ENCODE peak calls at places on chromosomes 12 and 14, in ten cellular contexts. One of them, this sample, is unnamed.

GRCh38 chr12:7844131-7844530 is 28.6 kb downstream of the SLC2A14 start:
- DNase-seq in GM12878: no peak
- DNase-seq in mucosa of descending colon: no peak
- DNase-seq in A549: no peak
- DNase-seq in CD8-positive, alpha-beta T cell: no peak
- DNase-seq in fibroblast of mammary gland: no peak
- DNase-seq in bronchial epithelial cell: no peak
- DNase-seq in astrocyte of the spinal cord: no peak
- DNase-seq in retinal pigment epithelial cell: no peak
- DNase-seq in kidney: no peak
- DNase-seq in this sample: no peak

GRCh38 chr12:19130224-19131019 is 889 bp downstream of the PLEKHA5 start:
- DNase-seq in bronchial epithelial cell: no peak
- DNase-seq in mucosa of descending colon: peak; percentile 68
- DNase-seq in CD8-positive, alpha-beta T cell: peak; percentile 51
- DNase-seq in A549: peak; percentile 31
- DNase-seq in astrocyte of the spinal cord: peak; percentile 45
- DNase-seq in GM12878: no peak
- DNase-seq in fibroblast of mammary gland: peak; percentile 16
- DNase-seq in retinal pigment epithelial cell: no peak
- DNase-seq in kidney: peak; percentile 84
- DNase-seq in this sample: peak; percentile 36

GRCh38 chr14:32711103-32711680 is 227.5 kb upstream of the NPAS3 start:
- DNase-seq in mucosa of descending colon: no peak
- DNase-seq in GM12878: no peak
- DNase-seq in astrocyte of the spinal cord: peak; percentile 59
- DNase-seq in A549: peak; percentile 26
- DNase-seq in retinal pigment epithelial cell: no peak
- DNase-seq in CD8-positive, alpha-beta T cell: no peak
- DNase-seq in kidney: no peak
- DNase-seq in bronchial epithelial cell: peak; percentile 44
- DNase-seq in fibroblast of mammary gland: peak; percentile 61
- DNase-seq in this sample: peak; percentile 57

GRCh38 chr14:102645746-102646440 is 53.4 kb downstream of the RCOR1 start:
- DNase-seq in astrocyte of the spinal cord: no peak
- DNase-seq in mucosa of descending colon: no peak
- DNase-seq in retinal pigment epithelial cell: no peak
- DNase-seq in CD8-positive, alpha-beta T cell: no peak
- DNase-seq in GM12878: no peak
- DNase-seq in fibroblast of mammary gland: peak; percentile 26
- DNase-seq in bronchial epithelial cell: no peak
- DNase-seq in kidney: no peak
- DNase-seq in A549: no peak
- DNase-seq in this sample: no peak

GRCh38 chr12:112252184-112252583 is 126.8 kb downstream of the TRAFD1 start:
- DNase-seq in CD8-positive, alpha-beta T cell: no peak
- DNase-seq in kidney: no peak
- DNase-seq in GM12878: no peak
- DNase-seq in astrocyte of the spinal cord: peak; percentile 76
- DNase-seq in bronchial epithelial cell: peak; percentile 73
- DNase-seq in fibroblast of mammary gland: peak; percentile 60
- DNase-seq in retinal pigment epithelial cell: no peak
- DNase-seq in A549: no peak
- DNase-seq in mucosa of descending colon: no peak
- DNase-seq in this sample: peak; percentile 34

GRCh38 chr12:53706080-53706479 is 21.2 kb downstream of the CALCOCO1 start:
- DNase-seq in kidney: no peak
- DNase-seq in GM12878: no peak
- DNase-seq in CD8-positive, alpha-beta T cell: no peak
- DNase-seq in retinal pigment epithelial cell: no peak
- DNase-seq in mucosa of descending colon: no peak
- DNase-seq in bronchial epithelial cell: no peak
- DNase-seq in astrocyte of the spinal cord: no peak
- DNase-seq in fibroblast of mammary gland: no peak
- DNase-seq in A549: no peak
- DNase-seq in this sample: no peak

GRCh38 chr14:61183486-61183885 is 97.7 kb downstream of the TMEM30B start:
- DNase-seq in astrocyte of the spinal cord: peak; percentile 50
- DNase-seq in mucosa of descending colon: no peak
- DNase-seq in fibroblast of mammary gland: peak; percentile 38
- DNase-seq in A549: no peak
- DNase-seq in GM12878: no peak
- DNase-seq in retinal pigment epithelial cell: no peak
- DNase-seq in kidney: no peak
- DNase-seq in bronchial epithelial cell: peak; percentile 19
- DNase-seq in CD8-positive, alpha-beta T cell: no peak
- DNase-seq in this sample: no peak

GRCh38 chr12:89732511-89732910 is 23.9 kb upstream of the ATP2B1 start:
- DNase-seq in fibroblast of mammary gland: peak; percentile 49
- DNase-seq in mucosa of descending colon: no peak
- DNase-seq in bronchial epithelial cell: no peak
- DNase-seq in kidney: no peak
- DNase-seq in GM12878: no peak
- DNase-seq in astrocyte of the spinal cord: no peak
- DNase-seq in retinal pigment epithelial cell: no peak
- DNase-seq in CD8-positive, alpha-beta T cell: no peak
- DNase-seq in A549: no peak
- DNase-seq in this sample: no peak

GRCh38 chr12:65415826-65416225 is 137.3 kb downstream of the MSRB3 start:
- DNase-seq in bronchial epithelial cell: no peak
- DNase-seq in fibroblast of mammary gland: peak; percentile 23
- DNase-seq in A549: no peak
- DNase-seq in GM12878: no peak
- DNase-seq in retinal pigment epithelial cell: no peak
- DNase-seq in astrocyte of the spinal cord: no peak
- DNase-seq in kidney: no peak
- DNase-seq in mucosa of descending colon: no peak
- DNase-seq in CD8-positive, alpha-beta T cell: no peak
- DNase-seq in this sample: peak; percentile 14

GRCh38 chr14:61443481-61443880 is 122.1 kb downstream of the PRKCH start:
- DNase-seq in astrocyte of the spinal cord: no peak
- DNase-seq in CD8-positive, alpha-beta T cell: no peak
- DNase-seq in bronchial epithelial cell: no peak
- DNase-seq in A549: no peak
- DNase-seq in GM12878: no peak
- DNase-seq in fibroblast of mammary gland: no peak
- DNase-seq in kidney: no peak
- DNase-seq in retinal pigment epithelial cell: no peak
- DNase-seq in mucosa of descending colon: no peak
- DNase-seq in this sample: no peak

GRCh38 chr14:105012171-105012985 is 8.5 kb downstream of the CDCA4 start:
- DNase-seq in fibroblast of mammary gland: no peak
- DNase-seq in kidney: no peak
- DNase-seq in A549: peak; percentile 49
- DNase-seq in GM12878: no peak
- DNase-seq in mucosa of descending colon: peak; percentile 47
- DNase-seq in astrocyte of the spinal cord: no peak
- DNase-seq in CD8-positive, alpha-beta T cell: no peak
- DNase-seq in bronchial epithelial cell: peak; percentile 30
- DNase-seq in retinal pigment epithelial cell: no peak
- DNase-seq in this sample: peak; percentile 52

GRCh38 chr14:76376001-76376404 is at the start of gene ESRRB:
- DNase-seq in fibroblast of mammary gland: peak; percentile 5
- DNase-seq in kidney: no peak
- DNase-seq in astrocyte of the spinal cord: no peak
- DNase-seq in mucosa of descending colon: no peak
- DNase-seq in bronchial epithelial cell: no peak
- DNase-seq in CD8-positive, alpha-beta T cell: no peak
- DNase-seq in A549: peak; percentile 48
- DNase-seq in GM12878: no peak
- DNase-seq in retinal pigment epithelial cell: no peak
- DNase-seq in this sample: no peak

GRCh38 chr14:39739796-39740195 is 307.6 kb upstream of the FBXO33 start:
- DNase-seq in A549: no peak
- DNase-seq in mucosa of descending colon: no peak
- DNase-seq in kidney: no peak
- DNase-seq in GM12878: no peak
- DNase-seq in astrocyte of the spinal cord: no peak
- DNase-seq in retinal pigment epithelial cell: no peak
- DNase-seq in bronchial epithelial cell: no peak
- DNase-seq in fibroblast of mammary gland: no peak
- DNase-seq in CD8-positive, alpha-beta T cell: no peak
- DNase-seq in this sample: no peak

GRCh38 chr12:108777156-108777555 is 45.8 kb upstream of the CORO1C start:
- DNase-seq in GM12878: no peak
- DNase-seq in A549: no peak
- DNase-seq in kidney: no peak
- DNase-seq in CD8-positive, alpha-beta T cell: no peak
- DNase-seq in retinal pigment epithelial cell: no peak
- DNase-seq in astrocyte of the spinal cord: no peak
- DNase-seq in fibroblast of mammary gland: no peak
- DNase-seq in mucosa of descending colon: no peak
- DNase-seq in bronchial epithelial cell: no peak
- DNase-seq in this sample: no peak

GRCh38 chr12:68807576-68808387 is at the start of gene MDM2:
- DNase-seq in GM12878: peak; percentile 94
- DNase-seq in retinal pigment epithelial cell: no peak
- DNase-seq in bronchial epithelial cell: peak; percentile 69
- DNase-seq in A549: peak; percentile 96
- DNase-seq in kidney: peak; percentile 98
- DNase-seq in CD8-positive, alpha-beta T cell: peak; percentile 98
- DNase-seq in astrocyte of the spinal cord: peak; percentile 91
- DNase-seq in fibroblast of mammary gland: peak; percentile 83
- DNase-seq in mucosa of descending colon: peak; percentile 99
- DNase-seq in this sample: peak; percentile 87

GRCh38 chr12:68803948-68804653 is 3.9 kb upstream of the MDM2 start:
- DNase-seq in fibroblast of mammary gland: no peak
- DNase-seq in mucosa of descending colon: no peak
- DNase-seq in kidney: no peak
- DNase-seq in bronchial epithelial cell: no peak
- DNase-seq in GM12878: no peak
- DNase-seq in A549: no peak
- DNase-seq in CD8-positive, alpha-beta T cell: no peak
- DNase-seq in astrocyte of the spinal cord: no peak
- DNase-seq in retinal pigment epithelial cell: no peak
- DNase-seq in this sample: no peak

GRCh38 chr12:68806488-68807237 is 1.3 kb upstream of the MDM2 start:
- DNase-seq in mucosa of descending colon: no peak
- DNase-seq in fibroblast of mammary gland: no peak
- DNase-seq in kidney: no peak
- DNase-seq in GM12878: no peak
- DNase-seq in A549: no peak
- DNase-seq in astrocyte of the spinal cord: no peak
- DNase-seq in retinal pigment epithelial cell: no peak
- DNase-seq in bronchial epithelial cell: peak; percentile 31
- DNase-seq in CD8-positive, alpha-beta T cell: no peak
- DNase-seq in this sample: no peak

GRCh38 chr12:68805592-68806120 is 2.3 kb upstream of the MDM2 start:
- DNase-seq in kidney: no peak
- DNase-seq in astrocyte of the spinal cord: no peak
- DNase-seq in retinal pigment epithelial cell: no peak
- DNase-seq in fibroblast of mammary gland: peak; percentile 51
- DNase-seq in mucosa of descending colon: no peak
- DNase-seq in CD8-positive, alpha-beta T cell: no peak
- DNase-seq in GM12878: no peak
- DNase-seq in A549: no peak
- DNase-seq in bronchial epithelial cell: peak; percentile 78
- DNase-seq in this sample: peak; percentile 72

GRCh38 chr12:68804654-68805591 is 3.1 kb upstream of the MDM2 start:
- DNase-seq in CD8-positive, alpha-beta T cell: no peak
- DNase-seq in astrocyte of the spinal cord: no peak
- DNase-seq in fibroblast of mammary gland: no peak
- DNase-seq in GM12878: no peak
- DNase-seq in A549: no peak
- DNase-seq in kidney: peak; percentile 86
- DNase-seq in mucosa of descending colon: peak; percentile 42
- DNase-seq in retinal pigment epithelial cell: no peak
- DNase-seq in bronchial epithelial cell: no peak
- DNase-seq in this sample: no peak
- H3K4me3 ChIP-seq in CD8-positive, alpha-beta T cell: no peak overlapping the region
- H3K4me3 ChIP-seq in astrocyte of the spinal cord: no peak overlapping the region
- H3K4me3 ChIP-seq in fibroblast of mammary gland: no peak overlapping the region
- H3K4me3 ChIP-seq in GM12878: no peak overlapping the region
- H3K4me3 ChIP-seq in A549: no peak overlapping the region
- H3K4me3 ChIP-seq in kidney: no peak overlapping the region
- H3K4me3 ChIP-seq in mucosa of descending colon: no peak overlapping the region
- H3K4me3 ChIP-seq in retinal pigment epithelial cell: no peak overlapping the region
- H3K4me3 ChIP-seq in bronchial epithelial cell: no peak overlapping the region
- H3K4me3 ChIP-seq in this sample: no peak overlapping the region

DNA sequence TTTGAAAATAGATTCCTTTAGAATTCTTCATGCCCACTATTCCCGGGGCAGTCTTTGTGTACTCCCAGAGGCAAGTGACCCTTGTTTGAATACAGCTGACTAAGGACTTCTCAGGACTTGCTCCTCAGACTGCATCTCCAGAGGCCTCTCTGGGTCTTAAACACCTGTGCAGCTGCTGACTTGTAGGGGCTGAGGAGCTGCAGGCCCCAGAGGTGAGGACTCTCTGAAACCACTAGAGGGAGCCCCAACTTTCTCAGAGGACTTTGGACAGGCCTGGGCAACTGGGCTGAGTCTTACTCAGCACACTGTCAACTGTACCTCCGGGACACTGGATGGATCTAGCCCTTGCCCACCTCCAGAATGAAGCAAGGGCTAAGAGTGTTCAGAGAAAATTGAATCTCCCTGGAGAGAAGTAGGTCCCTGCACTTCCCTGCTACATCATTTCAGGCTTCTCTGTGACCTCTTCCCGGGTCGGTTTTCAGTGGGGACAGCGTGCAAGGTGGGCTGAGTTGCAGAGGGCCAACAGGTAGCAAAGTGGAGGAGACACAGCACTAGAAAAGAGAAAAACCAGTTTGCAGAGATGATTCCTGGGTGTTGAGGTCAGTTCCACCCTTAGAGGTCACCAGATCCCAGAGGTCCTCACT is 164.6 kb downstream of the TMEM117 start:
- DNase-seq in A549: peak; percentile 21
- DNase-seq in retinal pigment epithelial cell: peak; percentile 16
- DNase-seq in kidney: no peak
- DNase-seq in bronchial epithelial cell: peak; percentile 78
- DNase-seq in GM12878: no peak
- DNase-seq in fibroblast of mammary gland: peak; percentile 63
- DNase-seq in CD8-positive, alpha-beta T cell: no peak
- DNase-seq in astrocyte of the spinal cord: peak; percentile 6
- DNase-seq in mucosa of descending colon: peak; percentile 34
- DNase-seq in this sample: peak; percentile 85
- TF ChIP-seq CTCF in A549: peak; percentile 38
- TF ChIP-seq CTCF in retinal pigment epithelial cell: peak; percentile 81
- TF ChIP-seq CTCF in kidney: peak; percentile 42
- TF ChIP-seq CTCF in bronchial epithelial cell: peak; percentile 90
- TF ChIP-seq CTCF in GM12878: peak; percentile 53
- TF ChIP-seq CTCF in fibroblast of mammary gland: peak; percentile 72
- TF ChIP-seq CTCF in CD8-positive, alpha-beta T cell: peak; percentile 35
- TF ChIP-seq CTCF in astrocyte of the spinal cord: peak; percentile 56
- TF ChIP-seq CTCF in mucosa of descending colon: peak; percentile 61
- TF ChIP-seq CTCF in this sample: peak; percentile 80

GRCh38 chr12:74170645-74171477 is 366.8 kb upstream of the ATXN7L3B start:
- DNase-seq in fibroblast of mammary gland: no peak
- DNase-seq in kidney: peak; percentile 66
- DNase-seq in retinal pigment epithelial cell: no peak
- DNase-seq in astrocyte of the spinal cord: no peak
- DNase-seq in A549: no peak
- DNase-seq in GM12878: no peak
- DNase-seq in CD8-positive, alpha-beta T cell: no peak
- DNase-seq in bronchial epithelial cell: no peak
- DNase-seq in mucosa of descending colon: no peak
- DNase-seq in this sample: no peak
- H3K4me3 ChIP-seq in fibroblast of mammary gland: no peak overlapping the region
- H3K4me3 ChIP-seq in kidney: no peak overlapping the region
- H3K4me3 ChIP-seq in retinal pigment epithelial cell: no peak overlapping the region
- H3K4me3 ChIP-seq in astrocyte of the spinal cord: no peak overlapping the region
- H3K4me3 ChIP-seq in A549: no peak overlapping the region
- H3K4me3 ChIP-seq in GM12878: no peak overlapping the region
- H3K4me3 ChIP-seq in CD8-positive, alpha-beta T cell: no peak overlapping the region
- H3K4me3 ChIP-seq in bronchial epithelial cell: no peak overlapping the region
- H3K4me3 ChIP-seq in mucosa of descending colon: no peak overlapping the region
- H3K4me3 ChIP-seq in this sample: no peak overlapping the region

GRCh38 chr12:20367731-20368652 is at the start of gene PDE3A:
- DNase-seq in GM12878: no peak
- DNase-seq in CD8-positive, alpha-beta T cell: no peak
- DNase-seq in A549: peak; percentile 84
- DNase-seq in fibroblast of mammary gland: peak; percentile 78
- DNase-seq in mucosa of descending colon: peak; percentile 81
- DNase-seq in astrocyte of the spinal cord: peak; percentile 91
- DNase-seq in bronchial epithelial cell: peak; percentile 20
- DNase-seq in kidney: peak; percentile 86
- DNase-seq in retinal pigment epithelial cell: peak; percentile 62
- DNase-seq in this sample: peak; percentile 32
- TF ChIP-seq CTCF in GM12878: no peak
- TF ChIP-seq CTCF in CD8-positive, alpha-beta T cell: no peak
- TF ChIP-seq CTCF in A549: no peak
- TF ChIP-seq CTCF in fibroblast of mammary gland: peak; percentile 18
- TF ChIP-seq CTCF in mucosa of descending colon: no peak
- TF ChIP-seq CTCF in astrocyte of the spinal cord: peak; percentile 26
- TF ChIP-seq CTCF in bronchial epithelial cell: no peak
- TF ChIP-seq CTCF in kidney: peak; percentile 2
- TF ChIP-seq CTCF in retinal pigment epithelial cell: peak; percentile 33
- TF ChIP-seq CTCF in this sample: no peak